ENCODE peak calls at places on chromosomes 2 and 18, in seven cellular contexts. S is spleen; A is astrocyte; R is GM23338; U is CD8-positive, alpha-beta memory T cell; O is right atrium auricular region; H is neural progenitor cell. D is an unnamed sample. For H3K36me3 and H3K27me3, the result is how much of the 10 kb centered on the place peaks cover.

GRCh38 chr2:231512222-231512621 is 18.0 kb downstream of the NMUR1 start:
- DNase-seq in S (no peak), A (peak), R (no peak), U (no peak), O (peak), H (no peak), D (no peak)

GRCh38 chr18:62610509-62611394 is 87.9 kb downstream of the ZCCHC2 start:
- DNase-seq in S (no peak), A (no peak), R (peak), U (no peak), O (no peak), H (peak), D (peak)

GRCh38 chr2:129233166-129233565 is 746.3 kb upstream of the RAB6C start:
- DNase-seq in S (no peak), A (no peak), R (no peak), U (no peak), O (no peak), H (no peak), D (no peak)

GRCh38 chr2:95719473-95720060 is 127.8 kb downstream of the TRIM43 start:
- DNase-seq in S (no peak), A (no peak), R (no peak), U (no peak), O (no peak), H (no peak), D (no peak)

GRCh38 chr18:39660141-39660540 is 2094.5 kb upstream of the CELF4 start:
- DNase-seq in S (no peak), A (peak), R (no peak), U (no peak), O (no peak), H (no peak), D (no peak)

GRCh38 chr2:213306320-213306942 is 22.2 kb downstream of the SPAG16 start:
- DNase-seq in S (no peak), A (peak), R (no peak), U (no peak), O (no peak), H (no peak), D (no peak)

GRCh38 chr2:96913398-96914202 is 43.7 kb upstream of the SEMA4C start:
- DNase-seq in S (peak), A (no peak), R (no peak), U (peak), O (no peak), H (no peak), D (no peak)

GRCh38 chr2:20925265-20925889 is 102.5 kb upstream of the LDAH start:
- DNase-seq in S (no peak), A (no peak), R (peak), U (no peak), O (no peak), H (peak), D (peak)

GRCh38 chr18:59918320-59918755 is 18.5 kb downstream of the PMAIP1 start:
- DNase-seq in S (peak), A (peak), R (no peak), U (no peak), O (no peak), H (peak), D (no peak)

GRCh38 chr2:170973225-170973491 is 44.1 kb downstream of the GORASP2 start:
- DNase-seq in S (no peak), A (no peak), R (no peak), U (no peak), O (no peak), H (no peak), D (no peak)
- H3K4me3 ChIP-seq in S (peak), A (peak), R (peak), U (peak), O (peak), H (peak), D (peak)

DNA sequence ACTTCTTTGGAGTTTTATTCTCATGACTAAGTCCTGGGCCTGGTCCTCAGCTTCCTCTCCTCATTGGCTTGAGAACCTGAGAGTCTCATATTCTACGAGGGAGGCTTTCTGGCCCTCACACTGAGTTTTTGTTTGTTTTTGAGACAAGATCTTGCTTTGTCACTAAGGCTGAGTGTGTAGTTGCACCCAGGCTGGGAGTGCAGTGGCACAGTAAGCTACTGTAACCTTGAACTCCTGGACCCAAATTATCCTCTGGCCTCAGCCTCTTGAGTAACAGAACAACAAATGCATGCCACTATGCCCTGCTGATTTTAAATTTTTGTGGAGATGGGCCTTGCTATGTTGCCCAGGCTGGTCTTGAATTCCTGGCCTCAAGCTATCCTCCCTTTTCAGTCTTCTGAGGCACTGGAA is 22.6 kb downstream of the PRKRA start:
- DNase-seq in S (no peak), A (no peak), R (no peak), U (no peak), O (no peak), H (no peak), D (no peak)
- H3K36me3 ChIP-seq in S (half or more), A (under half), R (under half), U (under half), O (under half), H (under half), D (under half)

GRCh38 chr2:43848174-43848573 is 9.4 kb downstream of the ABCG8 start:
- DNase-seq in S (no peak), A (no peak), R (no peak), U (no peak), O (no peak), H (no peak), D (peak)

GRCh38 chr2:43854671-43855070 is 15.9 kb downstream of the ABCG8 start:
- DNase-seq in S (peak), A (no peak), R (no peak), U (no peak), O (peak), H (no peak), D (peak)

GRCh38 chr2:43853141-43854081 is 14.6 kb downstream of the ABCG8 start:
- DNase-seq in S (peak), A (no peak), R (no peak), U (no peak), O (peak), H (no peak), D (peak)

GRCh38 chr2:43852196-43852730 is 13.5 kb downstream of the ABCG8 start:
- DNase-seq in S (peak), A (no peak), R (no peak), U (no peak), O (peak), H (no peak), D (no peak)

DNA sequence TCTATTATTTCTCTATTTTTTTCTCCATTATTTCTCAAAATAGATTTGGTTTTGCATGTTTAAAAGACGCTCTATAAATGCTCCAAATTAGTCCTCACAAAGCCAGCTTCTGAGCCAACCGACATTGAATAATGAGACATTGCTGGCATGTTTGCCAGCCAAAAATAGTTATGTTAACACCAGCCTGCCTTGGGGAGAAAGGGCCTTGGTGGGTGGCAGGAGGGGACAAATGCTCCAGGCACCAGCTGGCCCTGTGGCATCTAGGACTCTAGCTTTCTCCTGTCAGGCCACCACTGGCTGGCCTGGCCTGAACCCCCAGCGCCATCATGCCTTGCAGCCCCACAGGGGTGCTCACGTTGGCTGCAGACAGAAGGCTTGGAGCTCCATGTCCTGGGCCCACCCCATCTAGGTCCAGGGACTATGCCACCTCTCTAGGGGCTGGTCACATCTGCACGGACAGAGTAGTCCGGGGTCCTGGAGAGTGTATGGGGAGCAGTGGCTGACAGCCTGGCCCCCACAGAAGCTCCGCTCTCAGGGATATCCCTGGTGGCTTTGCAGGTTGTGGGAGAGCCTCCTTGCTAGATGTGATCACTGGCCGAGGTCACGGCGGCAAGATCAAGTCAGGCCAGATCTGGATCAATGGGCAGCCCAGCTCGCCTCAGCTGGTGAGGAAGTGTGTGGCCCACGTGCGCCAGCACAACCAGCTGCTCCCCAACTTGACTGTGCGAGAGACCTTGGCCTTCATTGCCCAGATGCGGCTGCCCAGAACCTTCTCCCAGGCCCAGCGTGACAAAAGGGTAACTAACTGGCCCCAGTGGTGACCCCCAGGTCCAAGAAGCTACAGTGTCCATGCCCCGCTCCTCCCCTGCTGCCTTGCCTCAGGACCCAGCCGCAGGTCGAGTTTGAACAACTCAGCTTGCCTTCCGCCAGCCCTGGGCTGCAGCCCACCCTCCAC is 12.5 kb downstream of the ABCG8 start:
- DNase-seq in S (peak), A (no peak), R (no peak), U (no peak), O (peak), H (no peak), D (peak)
- H3K27me3 ChIP-seq in S (half or more), A (under half), R (under half), U (under half), O (under half), H (under half), D (under half)

DNA sequence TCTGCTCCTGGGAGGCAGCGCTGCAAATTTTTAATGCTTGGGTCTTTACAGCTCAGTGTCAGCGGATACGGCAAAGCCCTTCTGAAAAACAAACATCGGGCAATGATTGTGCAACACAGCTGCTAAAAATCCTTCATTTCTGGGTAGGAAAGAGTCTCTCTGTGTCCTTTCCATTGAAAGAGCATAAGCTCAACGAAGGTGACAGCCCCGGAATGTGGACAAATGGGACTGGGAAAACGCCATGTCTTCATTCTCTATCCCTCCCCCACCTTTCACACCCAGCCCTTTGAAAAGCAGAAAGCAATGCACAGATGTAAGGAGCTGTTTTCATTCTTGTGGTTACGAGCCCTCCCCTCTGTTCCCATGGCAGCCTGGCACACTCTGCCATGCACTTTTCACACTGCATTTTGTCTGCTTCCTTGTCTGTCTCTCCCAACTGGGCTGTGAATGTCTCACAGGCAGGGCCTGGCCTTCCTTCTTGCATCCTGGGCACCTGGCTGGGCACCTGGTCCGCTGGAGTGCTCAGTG is 16.1 kb downstream of the TMEM177 start:
- DNase-seq in S (no peak), A (peak), R (no peak), U (no peak), O (no peak), H (no peak), D (no peak)
- H3K4me3 ChIP-seq in S (no peak), A (peak), R (no peak), U (peak), O (no peak), H (no peak), D (no peak)

DNA sequence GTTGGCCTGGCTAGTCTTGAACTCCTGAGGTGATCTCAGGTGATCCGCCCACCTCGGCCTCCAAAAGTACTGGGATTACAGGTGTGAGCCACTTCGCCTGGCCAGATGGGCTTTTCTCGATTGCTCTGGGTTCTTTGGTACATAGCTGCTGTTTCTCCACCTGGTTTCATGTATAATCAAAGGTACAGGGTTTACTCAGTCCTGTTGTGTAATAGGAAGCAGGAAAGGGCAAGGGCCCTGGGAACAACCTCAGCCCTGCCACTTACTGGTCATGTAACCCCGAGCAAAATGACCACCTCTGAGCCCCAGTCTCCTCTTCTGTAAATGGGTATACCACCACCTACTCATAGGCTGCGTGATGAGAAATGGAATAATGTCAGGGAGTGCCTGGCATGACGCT is 34.0 kb downstream of the RMC1 start:
- DNase-seq in S (no peak), A (no peak), R (no peak), U (no peak), O (no peak), H (no peak), D (no peak)
- H3K36me3 ChIP-seq in S (half or more), A (half or more), R (half or more), U (half or more), O (half or more), H (under half), D (half or more)

GRCh38 chr2:119116411-119117295 is 41.9 kb downstream of the C1QL2 start:
- DNase-seq in S (no peak), A (no peak), R (no peak), U (no peak), O (peak), H (no peak), D (no peak)

GRCh38 chr2:119119999-119120710 is 38.4 kb downstream of the C1QL2 start:
- DNase-seq in S (no peak), A (no peak), R (no peak), U (no peak), O (no peak), H (no peak), D (no peak)

GRCh38 chr2:119119076-119119710 is 39.4 kb downstream of the C1QL2 start:
- DNase-seq in S (no peak), A (no peak), R (no peak), U (no peak), O (no peak), H (no peak), D (no peak)

GRCh38 chr2:119117891-119118882 is 40.4 kb downstream of the C1QL2 start:
- DNase-seq in S (no peak), A (no peak), R (no peak), U (no peak), O (no peak), H (no peak), D (no peak)

DNA sequence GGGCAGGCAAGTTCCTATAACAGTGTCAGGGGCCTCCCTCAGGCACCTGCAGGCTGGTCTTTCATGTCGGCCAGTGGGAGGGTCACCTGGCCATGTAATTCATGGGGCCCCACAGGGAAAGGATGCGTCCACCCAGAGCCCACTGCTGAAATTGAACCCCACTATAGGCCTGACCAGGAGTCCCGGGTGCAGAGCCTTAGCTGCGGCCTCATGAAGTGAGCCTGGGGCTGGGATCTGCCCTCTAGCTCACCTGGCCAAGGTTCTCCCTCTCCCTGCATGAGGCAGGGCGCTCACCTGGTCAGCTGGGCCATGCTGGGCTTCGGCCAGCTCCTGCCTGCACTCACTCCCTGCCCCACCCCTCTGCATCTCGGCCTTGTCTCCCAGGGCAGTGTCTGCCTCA is 41.1 kb downstream of the C1QL2 start:
- DNase-seq in S (no peak), A (no peak), R (no peak), U (no peak), O (peak), H (no peak), D (no peak)
- H3K27me3 ChIP-seq in S (half or more), A (under half), R (under half), U (under half), O (under half), H (under half), D (under half)

GRCh38 chr2:219485201-219485580 is 13.5 kb upstream of the GMPPA start:
- DNase-seq in S (no peak), A (no peak), R (no peak), U (no peak), O (no peak), H (no peak), D (no peak)
- H3K4me3 ChIP-seq in S (no peak), A (no peak), R (peak), U (no peak), O (no peak), H (no peak), D (no peak)